ENCODE peak calls at places on chromosomes 7 and 10, in five cellular contexts. I is IMR-90, V is HepG2, T is SK-N-SH, R is GM12878. X is an unnamed sample.
A peak's percentile ranks its signal among the peaks of the same experiment; 100 is the strongest.

GRCh38 chr7:40836218-40836617 is 701.4 kb downstream of the SUGCT start:
- DNase-seq in I (peak; percentile 21), V (no peak), R (no peak), T (no peak), X (no peak)

GRCh38 chr10:31099101-31099500 is 67.4 kb upstream of the ZNF438 start:
- DNase-seq in T (no peak), I (peak; percentile 80), R (no peak), V (no peak), X (no peak)

GRCh38 chr7:96061844-96062243 is 260.1 kb downstream of the SLC25A13 start:
- DNase-seq in R (no peak), V (no peak), T (no peak), I (no peak), X (no peak)

GRCh38 chr7:101924171-101924570 is 106.7 kb downstream of the CUX1 start:
- DNase-seq in T (no peak), I (peak; percentile 86), R (no peak), V (no peak), X (no peak)

GRCh38 chr10:31620236-31621151 is 301.5 kb downstream of the ZEB1 start:
- DNase-seq in V (no peak), T (no peak), R (no peak), I (peak; percentile 78), X (peak; percentile 14)

GRCh38 chr10:17077251-17077904 is 52.2 kb downstream of the CUBN start:
- DNase-seq in T (no peak), I (peak; percentile 52), V (no peak), R (no peak), X (peak; percentile 25)

GRCh38 chr10:88042162-88043100 is 179.0 kb downstream of the PTEN start:
- DNase-seq in I (peak; percentile 78), V (no peak), T (peak; percentile 16), R (no peak), X (peak; percentile 43)

GRCh38 chr10:62637249-62638061 is 167.1 kb upstream of the ADO start:
- DNase-seq in T (no peak), R (peak; percentile 81), I (peak; percentile 61), V (peak; percentile 7), X (no peak)

GRCh38 chr7:107446531-107446930 is 23.3 kb upstream of the GPR22 start:
- DNase-seq in T (no peak), I (peak; percentile 79), R (no peak), V (no peak), X (no peak)

GRCh38 chr7:69687739-69688431 is 89.6 kb downstream of the AUTS2 start:
- DNase-seq in R (no peak), T (no peak), I (no peak), V (no peak), X (no peak)

GRCh38 chr10:67519434-67519833 is 176.6 kb downstream of the CTNNA3 start:
- DNase-seq in V (no peak), R (no peak), T (no peak), I (no peak), X (no peak)

GRCh38 chr10:99658622-99659030 is 683 bp upstream of the ENTPD7 start:
- DNase-seq in V (peak; percentile 39), T (peak; percentile 31), I (peak; percentile 55), R (no peak), X (peak; percentile 27)

GRCh38 chr7:66699998-66700397 is 40.5 kb upstream of the RABGEF1 start:
- DNase-seq in I (no peak), V (no peak), R (no peak), T (no peak), X (no peak)

GRCh38 chr7:134547738-134548054 is 1.2 kb upstream of the AKR1B15 start:
- DNase-seq in V (no peak), T (no peak), I (peak; percentile 74), R (peak; percentile 39), X (no peak)
- TF ChIP-seq MXI1 in V (no peak), T (no peak), I (no peak), R (peak; percentile 16), X (no peak)

DNA sequence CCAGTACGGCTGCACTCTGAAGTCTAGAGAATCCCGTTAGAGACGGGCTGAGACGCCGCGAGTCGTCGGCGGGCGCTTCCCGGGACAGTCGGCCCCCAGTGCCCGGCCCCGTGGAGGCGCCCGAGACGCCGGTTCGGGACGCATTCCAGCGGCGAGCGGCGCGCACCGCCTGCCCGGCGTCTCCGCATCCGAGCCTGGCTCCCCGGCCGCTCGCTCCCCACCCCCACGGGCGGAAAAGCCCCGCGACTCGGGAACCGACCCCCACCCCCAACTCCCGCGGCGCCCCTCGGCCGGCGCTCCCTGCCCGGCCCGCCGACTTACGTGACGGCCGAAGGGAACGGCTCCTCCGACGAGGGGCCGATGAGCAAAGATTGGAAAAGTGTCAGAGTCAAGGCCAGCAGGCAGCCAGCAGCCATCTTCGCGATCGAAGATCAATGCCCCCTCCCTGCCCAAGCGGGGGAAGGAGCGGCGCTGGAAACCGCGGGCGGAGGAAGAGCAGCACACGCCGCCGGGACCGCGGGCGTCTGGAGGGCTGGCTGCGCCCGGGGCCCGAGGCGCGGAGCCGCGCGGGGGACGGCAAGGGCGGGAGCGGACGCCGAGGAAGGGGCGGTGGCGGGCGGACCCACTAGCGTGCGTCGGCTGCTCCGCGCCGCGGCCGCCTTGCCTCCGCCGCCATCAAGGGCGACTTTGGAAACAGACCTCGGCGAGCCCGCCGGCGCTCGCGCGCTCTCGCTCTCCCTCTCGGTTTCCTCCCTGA is at the start of gene CACNA2D1:
- DNase-seq in R (no peak), T (peak; percentile 86), I (no peak), V (no peak), X (peak; percentile 7)
- TF ChIP-seq MXI1 in R (no peak), T (no peak), I (peak; percentile 13), V (no peak), X (no peak)

GRCh38 chr10:76282122-76283030 is 851.0 kb downstream of the LRMDA start:
- DNase-seq in I (peak; percentile 69), R (no peak), T (peak; percentile 65), V (no peak), X (no peak)
- TF ChIP-seq MXI1 in I (no peak), R (no peak), T (no peak), V (no peak), X (no peak)

GRCh38 chr7:120794100-120794729 is 63.7 kb downstream of the TSPAN12 start:
- DNase-seq in R (no peak), I (no peak), T (no peak), V (no peak), X (no peak)
- TF ChIP-seq MXI1 in R (no peak), I (no peak), T (no peak), V (no peak), X (no peak)

DNA sequence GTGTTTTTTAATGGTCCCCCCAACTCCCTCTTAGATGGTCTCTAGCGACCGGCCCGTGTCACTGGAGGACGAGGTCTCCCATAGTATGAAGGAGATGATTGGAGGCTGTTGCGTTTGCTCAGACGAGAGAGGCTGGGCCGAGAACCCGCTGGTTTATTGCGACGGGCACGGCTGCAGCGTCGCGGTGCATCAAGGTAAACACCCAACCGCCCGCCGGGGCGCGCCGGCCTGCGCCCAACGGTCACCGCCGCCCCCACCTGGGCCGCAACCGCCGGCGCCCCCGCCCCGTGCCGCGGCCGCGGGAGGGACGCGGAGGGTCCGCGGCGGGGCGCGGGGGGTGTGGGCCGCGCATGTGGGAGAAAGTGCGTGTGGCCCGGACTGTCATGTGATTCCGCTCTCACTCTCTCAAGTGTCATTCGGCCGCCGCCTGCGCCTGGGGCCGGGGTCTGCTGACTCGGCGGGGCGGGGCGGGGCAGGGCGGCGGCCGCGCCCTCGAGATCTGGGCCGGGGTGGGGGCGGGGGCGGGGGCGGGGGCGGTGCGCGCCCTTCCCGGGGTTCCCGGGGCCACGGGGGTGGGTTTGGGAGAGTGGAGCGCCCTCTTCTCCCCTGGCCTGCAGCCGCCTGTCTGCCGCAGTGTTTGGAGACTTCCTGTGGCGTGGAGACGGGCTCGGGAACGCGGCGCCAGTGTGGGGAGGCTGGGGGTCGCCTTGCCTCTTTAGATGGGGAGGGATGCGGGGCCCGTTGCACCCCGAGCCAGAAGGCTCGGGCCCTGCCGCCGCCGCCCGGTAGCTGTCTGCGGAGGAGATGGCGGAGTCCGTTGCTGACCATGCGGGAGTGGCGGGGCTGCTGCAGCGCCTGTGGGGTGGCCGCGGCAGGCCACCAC is 820 bp downstream of the MLLT10 start:
- DNase-seq in V (peak; percentile 60), I (peak; percentile 45), R (no peak), T (peak; percentile 78), X (peak; percentile 81)
- TF ChIP-seq MXI1 in V (peak; percentile 40), I (peak; percentile 46), R (peak; percentile 73), T (peak; percentile 71), X (no peak)

GRCh38 chr7:128739048-128739962 is at the start of gene CALU:
- DNase-seq in V (peak; percentile 91), T (peak; percentile 100), I (peak; percentile 97), R (peak; percentile 78), X (peak; percentile 100)

GRCh38 chr7:128738570-128739047 is 550 bp upstream of the CALU start:
- DNase-seq in I (no peak), R (no peak), V (no peak), T (peak; percentile 18), X (no peak)

GRCh38 chr7:128737441-128737840 is 1.7 kb upstream of the CALU start:
- DNase-seq in V (no peak), T (no peak), R (no peak), I (no peak), X (no peak)

GRCh38 chr7:128739990-128740682 is 977 bp downstream of the CALU start:
- DNase-seq in T (no peak), V (no peak), I (no peak), R (no peak), X (no peak)

DNA sequence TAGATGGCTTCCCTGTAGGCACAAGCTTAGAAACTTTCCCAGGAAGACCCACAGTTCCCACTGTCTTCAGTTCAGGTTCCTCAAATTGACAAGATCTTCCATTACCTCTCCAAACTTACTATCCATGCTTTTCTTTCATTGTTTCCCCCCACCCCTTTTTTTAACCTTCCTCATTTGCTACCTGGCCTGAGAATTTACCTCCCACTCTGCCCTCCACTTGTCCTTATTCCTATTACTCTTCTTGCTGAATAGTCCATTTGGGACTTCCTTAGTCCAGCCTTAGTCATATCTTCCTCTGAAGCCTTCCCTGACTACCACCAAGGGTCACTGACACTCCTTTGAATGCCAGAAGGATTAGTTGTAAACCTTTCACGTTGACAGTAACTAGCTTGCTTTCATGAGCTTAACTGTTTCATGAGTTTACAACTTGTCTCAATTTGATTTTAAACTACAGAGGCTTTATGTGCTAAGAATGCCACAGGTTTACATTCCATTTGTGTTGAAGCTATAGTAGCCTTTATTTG is 1.2 kb upstream of the CALU start:
- DNase-seq in V (peak; percentile 7), T (no peak), I (peak; percentile 85), R (no peak), X (no peak)
- TF ChIP-seq MXI1 in V (no peak), T (no peak), I (no peak), R (no peak), X (no peak)

DNA sequence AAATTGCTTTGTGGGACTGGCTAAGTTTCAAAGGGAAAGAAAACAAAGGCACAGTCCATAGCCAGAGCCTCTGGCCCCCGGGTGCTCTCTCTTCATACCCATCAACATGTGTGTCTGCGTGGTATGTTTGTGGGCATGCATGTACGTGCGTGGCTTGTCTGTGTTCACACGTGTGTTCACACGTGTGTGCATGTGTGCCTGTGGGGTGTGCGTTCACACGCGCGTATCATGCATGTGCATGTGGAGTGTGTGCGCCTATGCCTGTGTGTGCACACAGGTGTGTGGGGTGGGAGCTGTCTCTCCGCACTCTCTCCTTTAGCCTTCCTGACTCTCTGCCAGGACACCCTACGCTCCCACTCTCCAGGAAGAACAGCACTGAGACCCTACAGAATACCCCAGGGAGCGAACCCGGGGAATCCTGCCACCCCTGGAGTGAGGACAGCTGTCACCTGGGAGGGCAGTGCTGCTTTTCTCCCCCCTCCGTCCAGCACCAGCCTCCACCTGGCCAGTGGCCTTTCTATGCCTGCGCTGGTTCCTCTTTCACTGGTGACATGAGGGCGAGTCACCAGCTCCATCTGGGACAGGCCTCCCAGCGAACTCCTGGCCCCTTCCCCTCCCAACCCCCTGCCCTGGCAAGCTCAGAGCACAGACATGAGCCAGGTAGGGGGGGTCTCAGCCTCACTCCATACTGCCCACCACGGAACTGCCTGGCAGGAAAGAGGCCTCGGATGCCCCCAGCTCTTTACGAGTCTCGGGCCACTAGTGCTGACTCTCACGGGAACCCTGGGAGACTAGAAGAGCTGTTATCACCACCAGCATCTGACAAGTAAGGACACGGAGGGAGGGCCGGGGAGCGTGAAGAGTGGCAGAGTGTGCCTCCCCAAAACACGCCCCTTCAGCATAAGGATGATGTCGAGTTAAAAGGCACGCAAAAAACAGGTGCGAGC is 16.5 kb downstream of the WDR86 start:
- DNase-seq in V (no peak), I (no peak), R (no peak), T (no peak), X (peak; percentile 55)
- TF ChIP-seq MXI1 in V (no peak), I (no peak), R (no peak), T (no peak), X (no peak)

X was measured in K562.